ENCODE peak calls at places on chromosomes 7 and 10, in six cellular contexts. One of them, this sample, is unnamed.

GRCh38 chr10:32938554-32939061 is 19.4 kb downstream of the ITGB1 start:
- DNase-seq in DND-41: no peak
- DNase-seq in iris pigment epithelial cell: no peak
- DNase-seq in ACHN: no peak
- DNase-seq in T-cell: no peak
- DNase-seq in GM12891: no peak
- DNase-seq in this sample: no peak

GRCh38 chr10:79052311-79053080 is 16.3 kb upstream of the ZMIZ1 start:
- DNase-seq in DND-41: no peak
- DNase-seq in iris pigment epithelial cell: peak; percentile 22
- DNase-seq in ACHN: no peak
- DNase-seq in T-cell: peak; percentile 28
- DNase-seq in GM12891: no peak
- DNase-seq in this sample: peak; percentile 85

GRCh38 chr7:117592011-117592635 is 112.3 kb downstream of the CFTR start:
- DNase-seq in DND-41: peak; percentile 65
- DNase-seq in iris pigment epithelial cell: no peak
- DNase-seq in ACHN: no peak
- DNase-seq in T-cell: no peak
- DNase-seq in GM12891: no peak
- DNase-seq in this sample: no peak

GRCh38 chr10:42985436-42986316 is 91.2 kb upstream of the RET start:
- DNase-seq in DND-41: no peak
- DNase-seq in iris pigment epithelial cell: no peak
- DNase-seq in ACHN: no peak
- DNase-seq in T-cell: no peak
- DNase-seq in GM12891: no peak
- DNase-seq in this sample: peak; percentile 60

GRCh38 chr10:74039561-74040145 is 41.7 kb downstream of the VCL start:
- DNase-seq in DND-41: no peak
- DNase-seq in iris pigment epithelial cell: peak; percentile 88
- DNase-seq in ACHN: no peak
- DNase-seq in T-cell: no peak
- DNase-seq in GM12891: no peak
- DNase-seq in this sample: no peak

GRCh38 chr10:1149793-1150637 is 93.8 kb downstream of the WDR37 start:
- DNase-seq in DND-41: peak; percentile 35
- DNase-seq in iris pigment epithelial cell: no peak
- DNase-seq in ACHN: no peak
- DNase-seq in T-cell: no peak
- DNase-seq in GM12891: no peak
- DNase-seq in this sample: peak; percentile 65

GRCh38 chr10:70480254-70480861 is 1.8 kb downstream of the PALD1 start:
- DNase-seq in DND-41: peak; percentile 84
- DNase-seq in iris pigment epithelial cell: no peak
- DNase-seq in ACHN: no peak
- DNase-seq in T-cell: no peak
- DNase-seq in GM12891: peak; percentile 62
- DNase-seq in this sample: no peak

GRCh38 chr10:15325243-15326002 is 45.7 kb downstream of the FAM171A1 start:
- DNase-seq in DND-41: no peak
- DNase-seq in iris pigment epithelial cell: peak; percentile 90
- DNase-seq in ACHN: peak; percentile 60
- DNase-seq in T-cell: no peak
- DNase-seq in GM12891: no peak
- DNase-seq in this sample: no peak

GRCh38 chr10:396107-396506 is 260.9 kb downstream of the ZMYND11 start:
- DNase-seq in DND-41: no peak
- DNase-seq in iris pigment epithelial cell: no peak
- DNase-seq in ACHN: no peak
- DNase-seq in T-cell: no peak
- DNase-seq in GM12891: no peak
- DNase-seq in this sample: no peak

GRCh38 chr10:30437039-30437781 is 3.2 kb downstream of the MAP3K8 start:
- DNase-seq in DND-41: peak; percentile 71
- DNase-seq in iris pigment epithelial cell: peak; percentile 83
- DNase-seq in ACHN: peak; percentile 27
- DNase-seq in T-cell: no peak
- DNase-seq in GM12891: no peak
- DNase-seq in this sample: no peak

GRCh38 chr7:29102554-29103151 is 43.7 kb downstream of the CPVL start:
- DNase-seq in DND-41: peak; percentile 19
- DNase-seq in iris pigment epithelial cell: peak; percentile 60
- DNase-seq in ACHN: peak; percentile 71
- DNase-seq in T-cell: no peak
- DNase-seq in GM12891: no peak
- DNase-seq in this sample: no peak

GRCh38 chr10:79608505-79609375 is 2.0 kb upstream of the SFTPA1 start:
- DNase-seq in DND-41: peak; percentile 46
- DNase-seq in iris pigment epithelial cell: peak; percentile 4
- DNase-seq in ACHN: peak; percentile 46
- DNase-seq in T-cell: peak; percentile 10
- DNase-seq in GM12891: peak; percentile 28
- DNase-seq in this sample: peak; percentile 45

GRCh38 chr7:149321978-149322541 is 60.1 kb downstream of the ZNF783 start:
- DNase-seq in DND-41: no peak
- DNase-seq in iris pigment epithelial cell: peak; percentile 45
- DNase-seq in ACHN: peak; percentile 14
- DNase-seq in T-cell: no peak
- DNase-seq in GM12891: no peak
- DNase-seq in this sample: no peak

GRCh38 chr7:21898265-21898930 is 47.3 kb downstream of the CDCA7L start:
- DNase-seq in DND-41: no peak
- DNase-seq in iris pigment epithelial cell: no peak
- DNase-seq in ACHN: no peak
- DNase-seq in T-cell: no peak
- DNase-seq in GM12891: peak; percentile 37
- DNase-seq in this sample: no peak

GRCh38 chr10:132886211-132887099 is 55.9 kb downstream of the CFAP46 start:
- DNase-seq in DND-41: no peak
- DNase-seq in iris pigment epithelial cell: no peak
- DNase-seq in ACHN: no peak
- DNase-seq in T-cell: no peak
- DNase-seq in GM12891: no peak
- DNase-seq in this sample: peak; percentile 79

GRCh38 chr10:70404906-70405824 is 1.2 kb downstream of the EIF4EBP2 start:
- DNase-seq in DND-41: peak; percentile 74
- DNase-seq in iris pigment epithelial cell: peak; percentile 99
- DNase-seq in ACHN: peak; percentile 82
- DNase-seq in T-cell: no peak
- DNase-seq in GM12891: no peak
- DNase-seq in this sample: no peak

GRCh38 chr10:68043030-68043429 is 32.1 kb downstream of the HERC4 start:
- DNase-seq in DND-41: no peak
- DNase-seq in iris pigment epithelial cell: peak; percentile 52
- DNase-seq in ACHN: no peak
- DNase-seq in T-cell: no peak
- DNase-seq in GM12891: no peak
- DNase-seq in this sample: no peak

GRCh38 chr7:104805449-104806317 is 208.3 kb upstream of the KMT2E start:
- DNase-seq in DND-41: no peak
- DNase-seq in iris pigment epithelial cell: no peak
- DNase-seq in ACHN: no peak
- DNase-seq in T-cell: no peak
- DNase-seq in GM12891: no peak
- DNase-seq in this sample: no peak

GRCh38 chr7:65438593-65438992 is 64.9 kb downstream of the ZNF92 start:
- DNase-seq in DND-41: no peak
- DNase-seq in iris pigment epithelial cell: peak; percentile 97
- DNase-seq in ACHN: no peak
- DNase-seq in T-cell: no peak
- DNase-seq in GM12891: no peak
- DNase-seq in this sample: no peak

GRCh38 chr10:84076047-84076388 is 63.3 kb upstream of the GHITM start:
- DNase-seq in DND-41: no peak
- DNase-seq in iris pigment epithelial cell: peak; percentile 49
- DNase-seq in ACHN: peak; percentile 37
- DNase-seq in T-cell: no peak
- DNase-seq in GM12891: no peak
- DNase-seq in this sample: no peak

GRCh38 chr10:122878799-122879338 is 512 bp downstream of the FAM24B start:
- DNase-seq in DND-41: no peak
- DNase-seq in iris pigment epithelial cell: peak; percentile 23
- DNase-seq in ACHN: peak; percentile 39
- DNase-seq in T-cell: no peak
- DNase-seq in GM12891: no peak
- DNase-seq in this sample: no peak

GRCh38 chr7:1460757-1461639 is 1.7 kb upstream of the MICALL2 start:
- DNase-seq in DND-41: no peak
- DNase-seq in iris pigment epithelial cell: peak; percentile 22
- DNase-seq in ACHN: peak; percentile 31
- DNase-seq in T-cell: no peak
- DNase-seq in GM12891: no peak
- DNase-seq in this sample: no peak

GRCh38 chr10:70148516-70148915 is 2.0 kb upstream of the TYSND1 start:
- DNase-seq in DND-41: no peak
- DNase-seq in iris pigment epithelial cell: no peak
- DNase-seq in ACHN: no peak
- DNase-seq in T-cell: no peak
- DNase-seq in GM12891: no peak
- DNase-seq in this sample: no peak

GRCh38 chr10:42690449-42691360 is 52.3 kb upstream of the ZNF33B start:
- DNase-seq in DND-41: no peak
- DNase-seq in iris pigment epithelial cell: no peak
- DNase-seq in ACHN: no peak
- DNase-seq in T-cell: no peak
- DNase-seq in GM12891: no peak
- DNase-seq in this sample: no peak

GRCh38 chr10:35635576-35635975 is 6.5 kb downstream of the FZD8 start:
- DNase-seq in DND-41: peak; percentile 50
- DNase-seq in iris pigment epithelial cell: peak; percentile 62
- DNase-seq in ACHN: peak; percentile 68
- DNase-seq in T-cell: no peak
- DNase-seq in GM12891: peak; percentile 26
- DNase-seq in this sample: no peak

GRCh38 chr7:38524786-38525185 is 106.4 kb downstream of the AMPH start:
- DNase-seq in DND-41: no peak
- DNase-seq in iris pigment epithelial cell: peak; percentile 23
- DNase-seq in ACHN: no peak
- DNase-seq in T-cell: no peak
- DNase-seq in GM12891: no peak
- DNase-seq in this sample: no peak

GRCh38 chr10:91088300-91089140 is 131.9 kb upstream of the PCGF5 start:
- DNase-seq in DND-41: no peak
- DNase-seq in iris pigment epithelial cell: peak; percentile 14
- DNase-seq in ACHN: peak; percentile 42
- DNase-seq in T-cell: no peak
- DNase-seq in GM12891: no peak
- DNase-seq in this sample: no peak

GRCh38 chr7:139490130-139490529 is 6.7 kb upstream of the KLRG2 start:
- DNase-seq in DND-41: no peak
- DNase-seq in iris pigment epithelial cell: peak; percentile 16
- DNase-seq in ACHN: no peak
- DNase-seq in T-cell: no peak
- DNase-seq in GM12891: no peak
- DNase-seq in this sample: no peak

GRCh38 chr10:72243822-72244437 is 27.9 kb upstream of the ASCC1 start:
- DNase-seq in DND-41: no peak
- DNase-seq in iris pigment epithelial cell: peak; percentile 97
- DNase-seq in ACHN: peak; percentile 85
- DNase-seq in T-cell: no peak
- DNase-seq in GM12891: no peak
- DNase-seq in this sample: no peak

GRCh38 chr10:129901389-129902045 is 62.6 kb downstream of the EBF3 start:
- DNase-seq in DND-41: no peak
- DNase-seq in iris pigment epithelial cell: no peak
- DNase-seq in ACHN: no peak
- DNase-seq in T-cell: no peak
- DNase-seq in GM12891: no peak
- DNase-seq in this sample: no peak

This sample was measured in mesenteric fat pad.